ENCODE peak calls at places on chromosomes 5 and 9, in four cellular contexts. One of them, this sample, is unnamed.

GRCh38 chr5:35470866-35471265 is 146.8 kb upstream of the SPEF2 start:
- DNase-seq in HCT116: no peak
- DNase-seq in endothelial cell of umbilical vein: no peak
- DNase-seq in adrenal gland: peak
- DNase-seq in this sample: no peak

GRCh38 chr9:2666569-2666968 is 45.0 kb downstream of the VLDLR start:
- DNase-seq in adrenal gland: no peak
- DNase-seq in HCT116: no peak
- DNase-seq in endothelial cell of umbilical vein: no peak
- DNase-seq in this sample: no peak

GRCh38 chr9:99398241-99398640 is 176.2 kb downstream of the SEC61B start:
- DNase-seq in HCT116: no peak
- DNase-seq in endothelial cell of umbilical vein: no peak
- DNase-seq in adrenal gland: no peak
- DNase-seq in this sample: no peak

GRCh38 chr5:156559955-156560354 is 233.0 kb downstream of the SGCD start:
- DNase-seq in adrenal gland: no peak
- DNase-seq in HCT116: no peak
- DNase-seq in endothelial cell of umbilical vein: no peak
- DNase-seq in this sample: no peak

GRCh38 chr9:135010921-135011320 is 76.5 kb upstream of the OLFM1 start:
- DNase-seq in HCT116: no peak
- DNase-seq in endothelial cell of umbilical vein: no peak
- DNase-seq in adrenal gland: no peak
- DNase-seq in this sample: no peak

GRCh38 chr9:92611621-92612275 is 58.2 kb downstream of the IPPK start:
- DNase-seq in adrenal gland: no peak
- DNase-seq in HCT116: no peak
- DNase-seq in endothelial cell of umbilical vein: no peak
- DNase-seq in this sample: no peak

GRCh38 chr9:126325779-126326178 is 850 bp upstream of the MVB12B start:
- DNase-seq in HCT116: no peak
- DNase-seq in endothelial cell of umbilical vein: no peak
- DNase-seq in adrenal gland: no peak
- DNase-seq in this sample: no peak

GRCh38 chr9:131008909-131009618 is at the start of gene LAMC3:
- DNase-seq in HCT116: no peak
- DNase-seq in adrenal gland: peak
- DNase-seq in endothelial cell of umbilical vein: no peak
- DNase-seq in this sample: no peak

GRCh38 chr9:6552033-6552737 is 93.3 kb downstream of the GLDC start:
- DNase-seq in endothelial cell of umbilical vein: peak
- DNase-seq in HCT116: no peak
- DNase-seq in adrenal gland: no peak
- DNase-seq in this sample: no peak

GRCh38 chr9:83583151-83584014 is 39.6 kb upstream of the IDNK start:
- DNase-seq in HCT116: peak
- DNase-seq in endothelial cell of umbilical vein: peak
- DNase-seq in adrenal gland: peak
- DNase-seq in this sample: no peak

GRCh38 chr5:140362875-140363630 is 3.1 kb downstream of the SLC4A9 start:
- DNase-seq in endothelial cell of umbilical vein: peak
- DNase-seq in adrenal gland: peak
- DNase-seq in HCT116: peak
- DNase-seq in this sample: peak

GRCh38 chr9:136014928-136015633 is 53.9 kb upstream of the UBAC1 start:
- DNase-seq in adrenal gland: no peak
- DNase-seq in endothelial cell of umbilical vein: no peak
- DNase-seq in HCT116: no peak
- DNase-seq in this sample: no peak

GRCh38 chr9:91425270-91425669 is 1.6 kb upstream of the NFIL3 start:
- DNase-seq in adrenal gland: no peak
- DNase-seq in endothelial cell of umbilical vein: no peak
- DNase-seq in HCT116: no peak
- DNase-seq in this sample: no peak

GRCh38 chr9:133935328-133936040 is 56.6 kb downstream of the VAV2 start:
- DNase-seq in adrenal gland: peak
- DNase-seq in endothelial cell of umbilical vein: peak
- DNase-seq in HCT116: no peak
- DNase-seq in this sample: no peak

GRCh38 chr5:154461531-154461930 is 15.7 kb downstream of the SAP30L start:
- DNase-seq in endothelial cell of umbilical vein: no peak
- DNase-seq in adrenal gland: no peak
- DNase-seq in HCT116: no peak
- DNase-seq in this sample: no peak

GRCh38 chr5:160548949-160549665 is 127.5 kb downstream of the PTTG1 start:
- DNase-seq in HCT116: no peak
- DNase-seq in adrenal gland: no peak
- DNase-seq in endothelial cell of umbilical vein: no peak
- DNase-seq in this sample: no peak

GRCh38 chr5:1172670-1173404 is 28.6 kb upstream of the SLC6A19 start:
- DNase-seq in HCT116: no peak
- DNase-seq in endothelial cell of umbilical vein: no peak
- DNase-seq in adrenal gland: no peak
- DNase-seq in this sample: no peak

GRCh38 chr9:36101916-36102741 is 34.4 kb upstream of the GLIPR2 start:
- DNase-seq in HCT116: peak
- DNase-seq in adrenal gland: peak
- DNase-seq in endothelial cell of umbilical vein: peak
- DNase-seq in this sample: no peak

GRCh38 chr5:78765756-78766411 is 117.3 kb upstream of the LHFPL2 start:
- DNase-seq in adrenal gland: no peak
- DNase-seq in HCT116: no peak
- DNase-seq in endothelial cell of umbilical vein: no peak
- DNase-seq in this sample: no peak

GRCh38 chr9:16032799-16033198 is 480.0 kb downstream of the CCDC171 start:
- DNase-seq in HCT116: peak
- DNase-seq in endothelial cell of umbilical vein: no peak
- DNase-seq in adrenal gland: no peak
- DNase-seq in this sample: no peak

GRCh38 chr5:18483386-18483785 is 849.1 kb downstream of the TAF11L14 start:
- DNase-seq in endothelial cell of umbilical vein: no peak
- DNase-seq in HCT116: no peak
- DNase-seq in adrenal gland: no peak
- DNase-seq in this sample: no peak

GRCh38 chr5:137833463-137833862 is 34.2 kb upstream of the MYOT start:
- DNase-seq in adrenal gland: peak
- DNase-seq in HCT116: peak
- DNase-seq in endothelial cell of umbilical vein: no peak
- DNase-seq in this sample: no peak

DNA sequence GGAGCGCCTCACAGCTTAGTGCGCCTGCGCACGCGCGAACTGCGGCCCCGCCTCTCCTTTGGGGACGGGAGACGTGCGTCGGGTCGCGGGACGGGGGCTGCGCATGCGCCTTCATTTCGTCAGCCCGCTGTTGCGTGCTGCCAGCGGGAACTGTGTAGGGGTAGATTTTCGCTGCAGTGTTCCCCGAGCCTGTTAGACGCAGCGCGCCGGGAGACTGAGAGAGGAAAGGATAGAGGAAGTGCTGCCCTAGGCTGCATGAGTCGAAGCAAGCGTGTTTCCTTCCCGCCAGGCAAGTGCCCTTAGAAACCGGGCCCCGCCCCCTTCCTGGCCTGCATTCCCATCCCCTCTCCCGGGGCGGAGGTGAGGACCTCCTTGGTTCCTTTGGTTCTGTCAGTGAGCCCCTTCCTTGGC is 12.3 kb downstream of the ITGA1 start:
- DNase-seq in HCT116: peak
- DNase-seq in adrenal gland: peak
- DNase-seq in endothelial cell of umbilical vein: peak
- DNase-seq in this sample: peak
- TF ChIP-seq POLR2A in HCT116: peak
- TF ChIP-seq POLR2A in adrenal gland: peak
- TF ChIP-seq POLR2A in endothelial cell of umbilical vein: peak
- TF ChIP-seq POLR2A in this sample: no peak

GRCh38 chr9:12094051-12094450 is 599.1 kb upstream of the TYRP1 start:
- DNase-seq in HCT116: no peak
- DNase-seq in adrenal gland: no peak
- DNase-seq in endothelial cell of umbilical vein: no peak
- DNase-seq in this sample: no peak
- TF ChIP-seq CTCF in HCT116: no peak
- TF ChIP-seq CTCF in adrenal gland: no peak
- TF ChIP-seq CTCF in endothelial cell of umbilical vein: no peak
- TF ChIP-seq CTCF in this sample: no peak

GRCh38 chr9:85969727-85970126 is 28.8 kb downstream of the NAA35 start:
- DNase-seq in adrenal gland: no peak
- DNase-seq in HCT116: no peak
- DNase-seq in endothelial cell of umbilical vein: no peak
- DNase-seq in this sample: no peak
- H3K4me3 ChIP-seq in adrenal gland: no peak
- H3K4me3 ChIP-seq in HCT116: no peak
- H3K4me3 ChIP-seq in endothelial cell of umbilical vein: no peak
- H3K4me3 ChIP-seq in this sample: no peak

DNA sequence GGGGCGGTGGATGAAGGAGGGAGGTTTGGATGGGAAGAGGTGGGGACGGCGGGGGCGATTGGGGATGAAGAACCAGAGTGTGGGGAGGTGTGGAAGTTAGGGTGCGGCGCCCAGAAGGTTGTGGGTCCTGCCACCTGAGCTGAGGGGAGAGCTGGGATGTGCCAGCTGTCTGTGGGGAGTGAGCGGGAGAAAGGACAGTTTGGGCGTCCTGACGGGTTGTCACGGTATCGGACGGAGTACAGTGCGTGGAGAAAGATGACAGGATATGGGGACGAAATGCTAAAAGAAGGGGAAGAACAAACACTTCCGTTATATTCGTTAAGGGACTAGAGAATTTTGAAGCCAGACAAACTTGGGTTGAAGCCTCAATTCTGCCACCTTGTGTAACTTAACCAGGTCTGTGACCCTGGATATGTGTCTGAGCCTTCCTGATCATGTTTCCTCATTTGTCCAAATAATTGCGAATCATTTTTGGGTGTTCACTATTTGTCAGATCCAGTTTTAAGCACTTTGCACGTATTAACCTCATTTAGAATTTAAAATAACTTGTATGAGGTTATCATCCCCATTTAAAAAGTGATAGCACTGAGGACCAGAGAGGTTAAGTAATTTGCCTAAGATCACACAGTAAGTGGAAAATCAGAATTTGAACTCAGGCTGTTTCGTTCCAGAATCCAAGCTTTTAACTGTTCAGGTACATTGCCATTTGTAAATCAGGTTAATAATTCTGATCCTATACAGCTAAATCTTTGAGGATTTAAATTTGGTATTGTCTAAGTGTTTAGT is 689 bp downstream of the CNTRL start:
- DNase-seq in adrenal gland: no peak
- DNase-seq in HCT116: no peak
- DNase-seq in endothelial cell of umbilical vein: no peak
- DNase-seq in this sample: no peak
- TF ChIP-seq POLR2A in adrenal gland: no peak
- TF ChIP-seq POLR2A in HCT116: no peak
- TF ChIP-seq POLR2A in endothelial cell of umbilical vein: no peak
- TF ChIP-seq POLR2A in this sample: no peak

GRCh38 chr5:72509401-72509800 is 2.2 kb upstream of the ZNF366 start:
- DNase-seq in endothelial cell of umbilical vein: no peak
- DNase-seq in adrenal gland: no peak
- DNase-seq in HCT116: no peak
- DNase-seq in this sample: peak

GRCh38 chr5:72508241-72509170 is 1.3 kb upstream of the ZNF366 start:
- DNase-seq in endothelial cell of umbilical vein: no peak
- DNase-seq in adrenal gland: no peak
- DNase-seq in HCT116: no peak
- DNase-seq in this sample: no peak

GRCh38 chr5:72510610-72511121 is 3.5 kb upstream of the ZNF366 start:
- DNase-seq in HCT116: no peak
- DNase-seq in endothelial cell of umbilical vein: peak
- DNase-seq in adrenal gland: no peak
- DNase-seq in this sample: peak

GRCh38 chr5:72512179-72512860 is 5.1 kb upstream of the ZNF366 start:
- DNase-seq in endothelial cell of umbilical vein: no peak
- DNase-seq in HCT116: no peak
- DNase-seq in adrenal gland: no peak
- DNase-seq in this sample: no peak

GRCh38 chr5:72511371-72512178 is 4.4 kb upstream of the ZNF366 start:
- DNase-seq in adrenal gland: no peak
- DNase-seq in HCT116: no peak
- DNase-seq in endothelial cell of umbilical vein: peak
- DNase-seq in this sample: no peak
- TF ChIP-seq CTCF in adrenal gland: no peak
- TF ChIP-seq CTCF in HCT116: no peak
- TF ChIP-seq CTCF in endothelial cell of umbilical vein: no peak
- TF ChIP-seq CTCF in this sample: no peak

GRCh38 chr9:89798546-89799120 is 193.8 kb downstream of the GADD45G start:
- DNase-seq in adrenal gland: no peak
- DNase-seq in HCT116: no peak
- DNase-seq in endothelial cell of umbilical vein: no peak
- DNase-seq in this sample: no peak
- H3K4me3 ChIP-seq in adrenal gland: no peak
- H3K4me3 ChIP-seq in HCT116: no peak
- H3K4me3 ChIP-seq in endothelial cell of umbilical vein: no peak
- H3K4me3 ChIP-seq in this sample: no peak

GRCh38 chr9:19155106-19155999 is 28.1 kb upstream of the PLIN2 start:
- DNase-seq in endothelial cell of umbilical vein: no peak
- DNase-seq in HCT116: no peak
- DNase-seq in adrenal gland: no peak
- DNase-seq in this sample: no peak
- TF ChIP-seq POLR2A in endothelial cell of umbilical vein: no peak
- TF ChIP-seq POLR2A in HCT116: no peak
- TF ChIP-seq POLR2A in adrenal gland: no peak
- TF ChIP-seq POLR2A in this sample: no peak

DNA sequence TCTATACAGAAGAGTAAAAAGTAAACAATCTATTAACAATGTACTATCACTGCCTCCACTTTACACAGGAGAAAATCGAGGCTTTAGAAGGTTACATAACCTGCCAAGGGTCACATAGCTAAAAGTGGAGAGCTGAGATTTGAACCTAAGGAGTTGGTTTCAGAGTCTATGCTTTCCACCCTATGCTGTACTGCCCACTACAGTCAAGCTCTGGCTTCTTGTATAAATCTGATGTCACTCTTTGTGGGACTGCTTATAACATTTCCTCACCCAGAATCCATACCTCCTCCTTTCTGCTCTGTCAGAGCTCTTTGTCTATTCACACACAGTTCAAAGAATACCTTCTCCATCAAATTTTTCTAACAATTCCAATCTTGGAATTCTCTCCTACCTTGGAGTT is 503.1 kb downstream of the RAB3C start:
- DNase-seq in HCT116: no peak
- DNase-seq in endothelial cell of umbilical vein: no peak
- DNase-seq in adrenal gland: no peak
- DNase-seq in this sample: no peak
- TF ChIP-seq CTCF in HCT116: no peak
- TF ChIP-seq CTCF in endothelial cell of umbilical vein: no peak
- TF ChIP-seq CTCF in adrenal gland: no peak
- TF ChIP-seq CTCF in this sample: no peak

This sample was measured in suprapubic skin.